ENCODE peak calls at places on chromosomes 7 and 10, in eight cellular contexts. W is foreskin keratinocyte, U is colonic mucosa, J is mucosa of descending colon, T is tibial nerve, M is left lung, F is GM13976, L is transverse colon. Z is an unnamed sample.

GRCh38 chr10:44347609-44348400 is 37.1 kb downstream of the CXCL12 start:
- DNase-seq in J (no peak), L (no peak), T (no peak), U (no peak), M (no peak), W (no peak), F (no peak), Z (no peak)

GRCh38 chr7:129784783-129785456 is 167.8 kb downstream of the UBE2H start:
- DNase-seq in J (peak; percentile 44), W (no peak), L (peak; percentile 61), M (no peak), F (no peak), T (no peak), U (no peak), Z (no peak)

GRCh38 chr10:46547331-46547880 is 9.1 kb downstream of the GPRIN2 start:
- DNase-seq in T (no peak), U (peak; percentile 21), L (peak; percentile 7), F (no peak), M (peak; percentile 55), J (no peak), W (no peak), Z (no peak)

GRCh38 chr10:114874827-114875541 is 53.4 kb downstream of the FHIP2A start:
- DNase-seq in W (no peak), F (peak; percentile 49), T (no peak), L (no peak), J (no peak), U (no peak), M (peak; percentile 80), Z (no peak)

GRCh38 chr10:86520871-86521619 is 547 bp downstream of the WAPL start:
- DNase-seq in T (peak; percentile 26), L (peak; percentile 66), J (peak; percentile 78), F (peak; percentile 68), U (peak; percentile 79), M (peak; percentile 88), W (no peak), Z (no peak)

GRCh38 chr10:59018977-59019376 is 157.5 kb upstream of the PHYHIPL start:
- DNase-seq in F (no peak), M (no peak), W (no peak), L (no peak), T (no peak), J (no peak), U (no peak), Z (no peak)

GRCh38 chr10:132516771-132517725 is 20.5 kb upstream of the INPP5A start:
- DNase-seq in U (peak; percentile 86), J (peak; percentile 81), M (peak; percentile 91), F (peak; percentile 33), W (peak; percentile 60), L (peak; percentile 80), T (peak; percentile 84), Z (peak; percentile 95)

GRCh38 chr10:131580076-131580652 is 268.6 kb upstream of the TCERG1L start:
- DNase-seq in F (no peak), M (no peak), T (no peak), U (peak; percentile 7), L (no peak), J (no peak), W (no peak), Z (no peak)

GRCh38 chr10:123515661-123516060 is 150.5 kb upstream of the GPR26 start:
- DNase-seq in F (no peak), J (no peak), M (no peak), T (no peak), W (no peak), U (no peak), L (no peak), Z (no peak)

GRCh38 chr10:91930939-91931338 is 7.4 kb downstream of the BTAF1 start:
- DNase-seq in L (no peak), J (no peak), M (no peak), F (no peak), W (no peak), T (no peak), U (no peak), Z (no peak)

GRCh38 chr10:655184-655583 is 34.3 kb downstream of the DIP2C start:
- DNase-seq in L (no peak), F (no peak), M (no peak), W (no peak), U (no peak), J (no peak), T (no peak), Z (no peak)

GRCh38 chr7:106279425-106280182 is 5.2 kb downstream of the NAMPT start:
- DNase-seq in F (no peak), T (no peak), W (no peak), M (no peak), U (no peak), L (no peak), J (no peak), Z (no peak)

GRCh38 chr10:124094419-124094785 is 1.0 kb upstream of the CHST15 start:
- DNase-seq in J (no peak), F (no peak), L (peak; percentile 33), T (no peak), W (no peak), U (no peak), M (no peak), Z (no peak)

GRCh38 chr7:90580051-90580450 is 16.1 kb upstream of the CDK14 start:
- DNase-seq in W (peak; percentile 55), J (no peak), F (no peak), M (no peak), U (no peak), L (no peak), T (no peak), Z (no peak)

GRCh38 chr10:101303087-101303753 is 50.7 kb upstream of the BTRC start:
- DNase-seq in J (no peak), U (no peak), M (no peak), W (no peak), F (no peak), L (no peak), T (no peak), Z (no peak)

GRCh38 chr10:101299211-101299610 is 54.8 kb upstream of the BTRC start:
- DNase-seq in T (no peak), F (no peak), J (no peak), U (no peak), W (no peak), M (no peak), L (no peak), Z (no peak)

GRCh38 chr10:101297901-101298451 is 56.0 kb upstream of the BTRC start:
- DNase-seq in F (peak; percentile 76), L (peak; percentile 66), J (peak; percentile 75), T (peak; percentile 52), U (peak; percentile 62), M (peak; percentile 84), W (peak; percentile 32), Z (no peak)

GRCh38 chr10:101304316-101304715 is 49.6 kb upstream of the BTRC start:
- DNase-seq in T (no peak), W (no peak), U (no peak), J (no peak), L (no peak), F (no peak), M (no peak), Z (no peak)

GRCh38 chr10:101301111-101301731 is 52.7 kb upstream of the BTRC start:
- DNase-seq in F (peak; percentile 51), L (peak; percentile 18), M (no peak), U (peak; percentile 28), W (peak; percentile 66), T (no peak), J (peak; percentile 40), Z (no peak)
- TF ChIP-seq CTCF in F (peak; percentile 56), L (peak; percentile 33), M (no peak), U (peak; percentile 26), W (peak; percentile 93), T (no peak), J (no peak), Z (peak; percentile 58)

DNA sequence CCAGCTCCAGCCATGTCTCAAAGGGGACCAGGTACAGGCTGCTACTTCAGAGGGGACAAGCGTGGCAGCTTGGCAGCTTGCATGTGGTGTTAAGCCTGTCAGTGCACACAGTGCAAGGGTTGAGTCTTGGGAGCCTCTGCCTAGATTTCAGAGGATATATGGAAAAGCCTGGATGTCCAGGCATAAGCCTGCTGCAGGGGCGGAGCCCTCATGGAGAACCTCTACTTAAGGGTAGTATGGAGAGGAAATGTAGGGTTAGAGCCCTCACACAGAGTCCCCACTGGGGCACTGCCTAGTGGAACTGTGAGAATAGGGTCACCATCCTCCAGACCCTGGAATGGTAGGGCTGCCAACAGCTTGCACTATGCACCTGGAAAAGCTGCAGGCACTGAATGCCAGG is 7.7 kb upstream of the NT5C3A start:
- DNase-seq in L (no peak), T (no peak), F (no peak), M (no peak), W (no peak), U (no peak), J (no peak), Z (no peak)
- TF ChIP-seq CTCF in L (no peak), T (no peak), F (no peak), M (no peak), W (no peak), U (no peak), J (no peak), Z (no peak)

GRCh38 chr10:52653221-52653501 is 119.4 kb downstream of the MBL2 start:
- DNase-seq in M (no peak), F (no peak), L (no peak), T (no peak), U (no peak), W (no peak), J (no peak), Z (no peak)

GRCh38 chr10:52654201-52654600 is 118.4 kb downstream of the MBL2 start:
- DNase-seq in F (no peak), L (no peak), W (no peak), T (no peak), M (no peak), U (no peak), J (no peak), Z (no peak)

GRCh38 chr10:52652431-52653220 is 120.0 kb downstream of the MBL2 start:
- DNase-seq in F (no peak), T (no peak), L (no peak), M (no peak), W (no peak), U (no peak), J (no peak), Z (no peak)

GRCh38 chr10:52650873-52651272 is 121.7 kb downstream of the MBL2 start:
- DNase-seq in W (no peak), J (no peak), U (no peak), L (no peak), M (no peak), T (no peak), F (no peak), Z (no peak)

GRCh38 chr10:52653510-52653909 is 119.1 kb downstream of the MBL2 start:
- DNase-seq in F (no peak), W (no peak), J (no peak), M (no peak), L (no peak), U (no peak), T (no peak), Z (no peak)
- TF ChIP-seq CTCF in F (no peak), W (no peak), J (no peak), M (no peak), L (no peak), U (no peak), T (no peak), Z (peak; percentile 36)

DNA sequence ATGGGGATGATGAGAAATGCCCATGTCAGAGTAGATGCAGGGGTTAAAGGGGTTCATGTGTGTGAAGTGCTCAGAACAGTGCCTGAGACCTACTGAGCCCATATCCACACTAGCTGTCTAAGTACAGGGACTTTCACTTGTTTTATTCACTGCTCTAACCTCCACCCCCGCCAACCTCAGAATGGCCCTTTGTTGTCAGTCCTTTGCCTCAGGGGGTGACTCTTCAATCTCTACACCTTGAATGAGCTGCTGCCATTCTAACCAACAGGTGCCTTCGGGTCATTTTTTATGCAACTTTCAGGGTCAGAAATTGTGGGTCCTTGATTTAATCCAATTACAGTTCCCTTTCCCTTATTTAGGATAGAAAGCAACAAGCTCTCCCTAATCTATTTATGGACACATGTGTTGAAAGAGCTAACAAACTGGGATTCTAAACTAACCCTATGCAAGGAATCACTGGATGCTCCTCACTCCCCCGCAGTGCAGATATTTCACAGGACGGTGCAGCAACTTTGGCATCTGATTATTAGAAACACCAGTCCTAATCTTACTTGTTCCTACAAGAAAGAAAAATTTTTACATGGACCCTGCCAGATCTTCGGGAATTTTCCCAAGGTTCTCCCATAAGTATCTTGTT is 26.1 kb downstream of the VSTM4 start:
- DNase-seq in U (no peak), T (no peak), F (no peak), W (no peak), L (no peak), M (no peak), J (no peak), Z (no peak)
- TF ChIP-seq CTCF in U (no peak), T (no peak), F (no peak), W (no peak), L (no peak), M (no peak), J (no peak), Z (no peak)

Z was measured in AG09309.